ENCODE peak calls at places on chromosomes 1 and 21, in seven cellular contexts. I is tibial nerve; F is CD8-positive, alpha-beta T cell; K is RWPE2; H is uterus; R is PC-3; Y is right lobe of liver. E is an unnamed sample.

GRCh38 chr1:32736812-32737791 is 34.5 kb upstream of the SYNC start:
- DNase-seq in I (no peak), F (no peak), K (no peak), H (no peak), R (no peak), Y (peak), E (no peak)

GRCh38 chr1:151512801-151513625 is 1.8 kb downstream of the CGN start:
- DNase-seq in I (no peak), F (no peak), K (peak), H (no peak), R (peak), Y (peak), E (no peak)

GRCh38 chr1:39105841-39106765 is 80.0 kb downstream of the NDUFS5 start:
- DNase-seq in I (peak), F (no peak), K (no peak), H (peak), R (peak), Y (peak), E (peak)

GRCh38 chr1:28509705-28510349 is 4.0 kb downstream of the RCC1 start:
- DNase-seq in I (no peak), F (no peak), K (no peak), H (no peak), R (no peak), Y (no peak), E (peak)

GRCh38 chr1:15146142-15146541 is 7.4 kb upstream of the TMEM51 start:
- DNase-seq in I (no peak), F (no peak), K (no peak), H (no peak), R (no peak), Y (no peak), E (no peak)

GRCh38 chr1:7808253-7808844 is 24.3 kb downstream of the PER3 start:
- DNase-seq in I (no peak), F (no peak), K (no peak), H (no peak), R (peak), Y (no peak), E (peak)

GRCh38 chr1:2258996-2259395 is 30.9 kb downstream of the SKI start:
- DNase-seq in I (no peak), F (peak), K (no peak), H (no peak), R (no peak), Y (no peak), E (no peak)

GRCh38 chr1:27992271-27992670 is 32.5 kb downstream of the XKR8 start:
- DNase-seq in I (no peak), F (peak), K (no peak), H (no peak), R (no peak), Y (no peak), E (peak)

GRCh38 chr1:11550664-11551283 is 71.8 kb downstream of the DISP3 start:
- DNase-seq in I (peak), F (no peak), K (no peak), H (peak), R (peak), Y (no peak), E (peak)

GRCh38 chr1:248872752-248873408 is 14.0 kb upstream of the ZNF692 start:
- DNase-seq in I (peak), F (no peak), K (peak), H (peak), R (peak), Y (peak), E (peak)

GRCh38 chr1:145846191-145846590 is 761 bp downstream of the NUDT17 start:
- DNase-seq in I (no peak), F (no peak), K (no peak), H (no peak), R (peak), Y (no peak), E (peak)

GRCh38 chr1:22613951-22614350 is 22.5 kb upstream of the C1QA start:
- DNase-seq in I (no peak), F (no peak), K (no peak), H (no peak), R (no peak), Y (no peak), E (no peak)

GRCh38 chr1:185453496-185454192 is 136.6 kb upstream of the IVNS1ABP start:
- DNase-seq in I (no peak), F (no peak), K (no peak), H (no peak), R (peak), Y (no peak), E (no peak)

GRCh38 chr1:97482022-97482421 is 438.8 kb downstream of the DPYD start:
- DNase-seq in I (no peak), F (no peak), K (no peak), H (no peak), R (no peak), Y (no peak), E (no peak)

GRCh38 chr1:37793773-37794371 is at the start of gene MANEAL:
- DNase-seq in I (no peak), F (no peak), K (no peak), H (no peak), R (peak), Y (no peak), E (peak)

GRCh38 chr1:152141971-152142584 is 16.9 kb downstream of the RPTN start:
- DNase-seq in I (peak), F (no peak), K (no peak), H (no peak), R (peak), Y (no peak), E (peak)

GRCh38 chr1:175757381-175758015 is 14.1 kb upstream of the TNR start:
- DNase-seq in I (no peak), F (no peak), K (no peak), H (no peak), R (peak), Y (peak), E (peak)

GRCh38 chr1:68322837-68323687 is 90.7 kb upstream of the WLS start:
- DNase-seq in I (peak), F (no peak), K (no peak), H (peak), R (no peak), Y (no peak), E (no peak)

GRCh38 chr1:64983110-64983509 is 16.8 kb upstream of the JAK1 start:
- DNase-seq in I (no peak), F (no peak), K (no peak), H (no peak), R (peak), Y (no peak), E (no peak)

GRCh38 chr1:172719694-172720138 is 60.8 kb downstream of the FASLG start:
- DNase-seq in I (peak), F (no peak), K (no peak), H (no peak), R (peak), Y (no peak), E (peak)

GRCh38 chr1:43205671-43206070 is 33.5 kb downstream of the CFAP57 start:
- DNase-seq in I (no peak), F (no peak), K (no peak), H (no peak), R (peak), Y (no peak), E (no peak)

GRCh38 chr1:175750366-175751111 is 7.1 kb upstream of the TNR start:
- DNase-seq in I (no peak), F (no peak), K (no peak), H (no peak), R (no peak), Y (no peak), E (no peak)

GRCh38 chr21:39781331-39781730 is 36.3 kb downstream of the IGSF5 start:
- DNase-seq in I (no peak), F (no peak), K (no peak), H (no peak), R (no peak), Y (no peak), E (no peak)

GRCh38 chr1:165114022-165114888 is 242.3 kb downstream of the LMX1A start:
- DNase-seq in I (peak), F (no peak), K (no peak), H (peak), R (peak), Y (no peak), E (peak)

GRCh38 chr1:1858382-1859086 is 32.4 kb downstream of the GNB1 start:
- DNase-seq in I (peak), F (peak), K (no peak), H (peak), R (peak), Y (peak), E (no peak)

DNA sequence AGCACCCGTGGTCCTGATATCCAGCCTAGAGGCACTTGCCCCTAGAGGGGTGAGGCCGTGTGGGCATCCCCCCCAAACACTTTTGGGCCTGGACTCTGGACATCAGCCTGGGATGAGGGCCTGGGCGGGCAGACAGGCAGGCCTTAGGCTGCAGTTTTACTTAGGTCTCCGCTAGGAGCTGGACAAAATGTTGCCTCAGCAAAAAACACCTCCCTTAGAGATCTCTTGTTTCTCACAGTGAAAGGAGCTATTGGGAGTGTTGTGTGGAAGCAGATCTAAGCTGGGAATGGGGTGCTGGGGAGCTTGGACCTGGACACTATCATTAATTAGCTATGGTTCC is 466 bp upstream of the ALX3 start:
- DNase-seq in I (no peak), F (no peak), K (no peak), H (no peak), R (no peak), Y (no peak), E (no peak)
- TF ChIP-seq CTCF in I (no peak), F (no peak), K (no peak), H (no peak), R (no peak), Y (no peak), E (no peak)

GRCh38 chr1:110187139-110187890 is 22.8 kb upstream of the KCNC4 start:
- DNase-seq in I (no peak), F (no peak), K (no peak), H (no peak), R (peak), Y (no peak), E (no peak)
- H3K4me3 ChIP-seq in I (no peak), F (no peak), K (no peak), H (no peak), R (no peak), Y (no peak), E (no peak)

DNA sequence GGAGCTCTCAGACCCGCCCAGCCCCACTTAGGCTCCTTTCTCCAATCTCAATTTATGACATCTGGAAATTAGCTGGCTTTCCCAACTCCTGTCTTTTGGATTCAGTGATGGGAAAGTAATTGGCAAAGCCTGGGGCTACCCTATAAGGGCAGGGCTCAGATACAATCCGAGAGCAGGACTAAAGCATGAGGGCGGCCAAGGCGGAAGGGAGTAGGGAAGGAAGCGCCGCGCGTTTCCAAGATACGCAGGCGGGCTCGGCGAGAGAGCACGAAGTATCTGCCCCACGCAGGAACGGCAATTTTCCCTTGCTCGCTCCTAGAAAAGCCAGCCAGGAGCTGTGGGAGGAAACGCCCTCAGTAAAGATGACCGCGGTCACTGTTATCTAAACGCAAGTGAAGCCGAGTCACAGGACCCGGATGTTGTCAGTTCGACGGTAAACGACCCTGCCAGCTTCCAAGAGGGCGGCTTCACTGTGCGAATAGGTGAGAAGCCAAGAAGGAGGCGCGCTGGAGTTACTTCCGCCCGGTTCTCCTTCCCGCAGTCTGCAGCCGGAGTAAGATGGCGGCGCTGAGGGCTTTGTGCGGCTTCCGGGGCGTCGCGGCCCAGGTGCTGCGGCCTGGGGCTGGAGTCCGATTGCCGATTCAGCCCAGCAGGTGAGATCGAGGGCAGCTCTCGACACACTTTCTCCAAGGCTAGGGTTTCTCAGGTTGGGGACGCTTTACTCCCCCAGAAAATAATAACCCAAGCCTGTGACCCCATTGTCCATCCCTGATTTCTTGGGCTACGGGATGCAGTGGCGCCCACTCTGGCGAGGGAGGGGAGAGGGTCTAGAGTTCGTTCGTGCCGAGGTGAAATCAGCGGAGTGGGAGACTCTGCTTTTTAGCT is at the start of gene NDUFS2:
- DNase-seq in I (peak), F (peak), K (peak), H (peak), R (peak), Y (peak), E (peak)
- TF ChIP-seq CTCF in I (no peak), F (no peak), K (peak), H (no peak), R (peak), Y (no peak), E (no peak)

GRCh38 chr1:61202854-61203603 is 120.7 kb downstream of the NFIA start:
- DNase-seq in I (no peak), F (no peak), K (no peak), H (no peak), R (no peak), Y (no peak), E (no peak)
- H3K4me3 ChIP-seq in I (no peak), F (no peak), K (no peak), H (peak), R (no peak), Y (peak), E (no peak)

GRCh38 chr1:178142806-178143205 is 48.9 kb downstream of the RASAL2 start:
- DNase-seq in I (no peak), F (no peak), K (no peak), H (no peak), R (no peak), Y (no peak), E (no peak)

GRCh38 chr1:178134061-178134460 is 40.2 kb downstream of the RASAL2 start:
- DNase-seq in I (peak), F (no peak), K (no peak), H (no peak), R (peak), Y (no peak), E (no peak)

GRCh38 chr1:178133291-178133989 is 39.5 kb downstream of the RASAL2 start:
- DNase-seq in I (no peak), F (no peak), K (no peak), H (no peak), R (no peak), Y (no peak), E (no peak)

GRCh38 chr1:178137238-178137637 is 43.3 kb downstream of the RASAL2 start:
- DNase-seq in I (no peak), F (no peak), K (no peak), H (no peak), R (no peak), Y (no peak), E (no peak)
- TF ChIP-seq CTCF in I (no peak), F (no peak), K (no peak), H (no peak), R (no peak), Y (no peak), E (no peak)

GRCh38 chr1:206471993-206472392 is 1.7 kb downstream of the IKBKE start:
- DNase-seq in I (no peak), F (no peak), K (no peak), H (no peak), R (no peak), Y (peak), E (no peak)

GRCh38 chr1:206471415-206471801 is 1.1 kb downstream of the IKBKE start:
- DNase-seq in I (no peak), F (no peak), K (no peak), H (no peak), R (no peak), Y (no peak), E (peak)

GRCh38 chr1:206470692-206471414 is 577 bp downstream of the IKBKE start:
- DNase-seq in I (no peak), F (peak), K (no peak), H (no peak), R (peak), Y (no peak), E (peak)

GRCh38 chr1:206472454-206472853 is 2.2 kb downstream of the IKBKE start:
- DNase-seq in I (no peak), F (no peak), K (no peak), H (peak), R (no peak), Y (no peak), E (peak)

GRCh38 chr1:206472886-206473285 is 2.6 kb downstream of the IKBKE start:
- DNase-seq in I (no peak), F (no peak), K (no peak), H (no peak), R (no peak), Y (no peak), E (no peak)
- H3K4me3 ChIP-seq in I (no peak), F (no peak), K (no peak), H (no peak), R (no peak), Y (no peak), E (no peak)

GRCh38 chr1:209490013-209490412 is 93.5 kb upstream of the CAMK1G start:
- DNase-seq in I (no peak), F (no peak), K (no peak), H (no peak), R (peak), Y (no peak), E (no peak)
- TF ChIP-seq CTCF in I (no peak), F (no peak), K (peak), H (no peak), R (peak), Y (no peak), E (no peak)

DNA sequence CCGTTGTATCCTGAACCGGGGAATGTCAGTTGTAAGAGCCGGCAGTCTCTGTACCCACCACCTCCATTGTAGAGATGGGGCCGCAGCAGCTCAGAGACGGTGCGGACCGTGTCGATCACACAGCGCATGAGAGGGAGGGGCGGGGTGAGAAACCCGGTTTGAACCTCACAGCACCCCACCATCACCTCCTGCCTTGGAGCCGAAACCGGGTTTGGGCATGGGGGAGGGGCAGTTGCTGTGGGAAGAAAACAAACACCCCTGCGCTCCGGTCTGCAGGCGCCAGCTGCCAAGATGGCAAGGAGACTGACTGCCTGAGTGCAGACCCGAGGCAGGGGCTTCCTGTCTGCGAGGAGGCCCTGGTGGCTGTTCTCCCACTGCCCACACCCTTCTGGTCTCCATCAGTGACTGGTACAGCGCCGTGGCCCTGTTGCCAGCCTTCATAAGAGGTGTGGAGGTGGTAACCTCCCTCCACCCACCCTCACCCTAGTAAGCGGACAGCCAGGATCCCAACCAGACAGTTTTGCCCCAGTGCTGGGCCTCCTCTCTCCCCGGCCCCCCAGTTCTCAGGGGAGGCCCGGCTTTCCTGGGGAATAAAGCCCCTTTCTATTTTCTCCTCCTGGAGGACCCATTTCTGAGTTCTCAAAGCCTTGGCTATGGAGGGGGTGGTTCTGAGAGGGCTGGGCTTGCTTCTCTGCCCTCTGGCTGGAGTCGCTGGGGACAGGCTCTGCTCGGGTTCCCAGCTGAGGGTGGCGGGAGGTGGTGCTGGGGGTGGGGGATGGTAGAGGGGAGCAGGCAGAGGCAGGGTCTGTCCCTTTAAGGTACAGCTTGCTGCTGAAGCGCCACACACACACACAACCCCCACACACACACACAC is 69.4 kb upstream of the SSBP3 start:
- DNase-seq in I (no peak), F (no peak), K (no peak), H (peak), R (no peak), Y (no peak), E (no peak)
- H3K4me3 ChIP-seq in I (no peak), F (peak), K (no peak), H (peak), R (no peak), Y (peak), E (no peak)

GRCh38 chr1:84504580-84505021 is 1.6 kb upstream of the SPATA1 start:
- DNase-seq in I (no peak), F (no peak), K (no peak), H (no peak), R (peak), Y (no peak), E (peak)
- TF ChIP-seq CTCF in I (no peak), F (no peak), K (no peak), H (no peak), R (no peak), Y (no peak), E (no peak)